ENCODE peak calls at places on chromosomes 5 and 9, in four cellular contexts. Q is A549, X is Calu3, E is GM13977. K is an unnamed sample.

GRCh38 chr5:37816883-37817282 is 23.0 kb downstream of the GDNF start:
- DNase-seq in E (no peak), Q (no peak), X (no peak), K (no peak)

GRCh38 chr9:89428901-89429890 is 68.7 kb downstream of the SEMA4D start:
- DNase-seq in E (no peak), X (no peak), Q (peak; percentile 13), K (peak; percentile 83)

GRCh38 chr5:8685704-8686103 is 816.8 kb downstream of the MTRR start:
- DNase-seq in Q (no peak), X (no peak), E (no peak), K (no peak)

GRCh38 chr5:150301901-150302300 is 804 bp downstream of the ARSI start:
- DNase-seq in Q (no peak), E (no peak), X (no peak), K (no peak)

GRCh38 chr9:132638240-132638639 is 31.5 kb downstream of the DDX31 start:
- DNase-seq in E (no peak), Q (no peak), X (no peak), K (no peak)

GRCh38 chr5:68049053-68049713 is 166.4 kb upstream of the PIK3R1 start:
- DNase-seq in E (no peak), Q (no peak), X (no peak), K (no peak)

GRCh38 chr5:4625206-4625896 is 514.8 kb upstream of the ADAMTS16 start:
- DNase-seq in X (no peak), Q (no peak), E (no peak), K (no peak)

GRCh38 chr5:178072749-178073148 is 40.6 kb upstream of the N4BP3 start:
- DNase-seq in Q (no peak), E (no peak), X (no peak), K (no peak)

GRCh38 chr5:118459490-118459889 is 528.9 kb downstream of the DTWD2 start:
- DNase-seq in E (no peak), X (no peak), Q (no peak), K (no peak)

GRCh38 chr9:136482046-136482792 is 621 bp downstream of the SEC16A start:
- DNase-seq in E (no peak), Q (peak; percentile 42), X (no peak), K (peak; percentile 62)

GRCh38 chr9:123401879-123402513 is 46.0 kb downstream of the CRB2 start:
- DNase-seq in E (peak; percentile 68), Q (peak; percentile 52), X (peak; percentile 23), K (peak; percentile 44)

GRCh38 chr9:124133752-124134151 is 122.2 kb downstream of the LHX2 start:
- DNase-seq in Q (peak; percentile 43), X (peak; percentile 41), E (no peak), K (peak; percentile 31)

GRCh38 chr9:81183763-81184162 is 505.6 kb downstream of the TLE1 start:
- DNase-seq in X (no peak), Q (no peak), E (no peak), K (no peak)

GRCh38 chr5:160657622-160658458 is 194.2 kb downstream of the ATP10B start:
- DNase-seq in X (no peak), E (no peak), Q (no peak), K (no peak)

GRCh38 chr5:54457094-54457531 is 1.6 kb downstream of the HSPB3 start:
- DNase-seq in X (peak; percentile 7), Q (peak; percentile 85), E (no peak), K (no peak)

GRCh38 chr9:28155067-28155466 is 581.8 kb upstream of the C9orf72 start:
- DNase-seq in X (no peak), E (no peak), Q (no peak), K (no peak)

GRCh38 chr9:107158321-107158720 is 124.8 kb upstream of the RAD23B start:
- DNase-seq in X (peak; percentile 3), Q (peak; percentile 31), E (peak; percentile 16), K (peak; percentile 14)

GRCh38 chr5:81165493-81166119 is 67.5 kb upstream of the CKMT2 start:
- DNase-seq in X (peak; percentile 83), E (peak; percentile 72), Q (peak; percentile 71), K (peak; percentile 86)

GRCh38 chr9:85212887-85213286 is 528.9 kb downstream of the AGTPBP1 start:
- DNase-seq in E (peak; percentile 20), Q (no peak), X (peak; percentile 66), K (peak; percentile 61)

GRCh38 chr5:109911731-109912130 is 222.0 kb downstream of the MAN2A1 start:
- DNase-seq in E (no peak), X (no peak), Q (no peak), K (no peak)

GRCh38 chr9:18942801-18943200 is 90.2 kb downstream of the SAXO1 start:
- DNase-seq in X (no peak), E (no peak), Q (no peak), K (no peak)

GRCh38 chr5:43110606-43111170 is 10.0 kb upstream of the ZNF131 start:
- DNase-seq in X (peak; percentile 46), Q (peak; percentile 48), E (no peak), K (peak; percentile 51)
- TF ChIP-seq CTCF in X (peak; percentile 44), Q (no peak), E (peak; percentile 30), K (peak; percentile 46)

GRCh38 chr5:114055318-114055788 is 306.5 kb upstream of the KCNN2 start:
- DNase-seq in Q (peak; percentile 1), X (no peak), E (no peak), K (no peak)
- TF ChIP-seq CTCF in Q (no peak), X (no peak), E (no peak), K (no peak)

GRCh38 chr9:11338130-11338529 is 725.3 kb upstream of the PTPRD start:
- DNase-seq in E (no peak), X (no peak), Q (no peak), K (no peak)
- TF ChIP-seq CTCF in E (no peak), X (no peak), Q (no peak), K (no peak)

GRCh38 chr9:111037744-111038335 is 430 bp downstream of the LPAR1 start:
- DNase-seq in Q (peak; percentile 43), X (peak; percentile 56), E (peak; percentile 70), K (no peak)
- TF ChIP-seq CTCF in Q (peak; percentile 50), X (no peak), E (peak; percentile 46), K (no peak)

DNA sequence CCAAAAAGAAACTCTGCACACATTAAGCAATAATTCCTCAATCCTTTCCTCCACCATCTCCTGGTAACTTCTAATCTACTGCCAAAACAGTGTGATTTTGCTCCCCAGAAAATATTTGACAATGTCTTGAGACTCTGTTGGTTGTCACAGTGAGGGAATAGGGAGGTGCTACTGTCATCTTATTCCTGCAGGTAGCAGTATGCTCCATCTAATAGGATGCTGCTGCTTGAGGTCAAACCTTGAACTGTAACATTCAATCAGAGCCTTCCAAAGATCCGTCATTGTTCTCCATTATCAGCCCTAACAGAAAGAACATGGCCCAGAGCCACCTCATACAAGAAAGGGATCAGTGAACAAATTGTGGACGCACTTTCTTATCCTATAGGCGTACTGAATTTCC is 514.7 kb upstream of the GRIN3A start:
- DNase-seq in E (no peak), X (no peak), Q (no peak), K (no peak)
- TF ChIP-seq CTCF in E (no peak), X (no peak), Q (no peak), K (no peak)

K was measured in activated CD8-positive, alpha-beta T cell treated with anti-CD3 and anti-CD28 coated beads for 36 hours.